ENCODE peak calls at places on chromosomes 4 and X, in nine cellular contexts. One of them, this sample, is unnamed.
A peak's percentile ranks its signal among the peaks of the same experiment; 100 is the strongest.

GRCh38 chr4:152500798-152501434 is 35.0 kb downstream of the FBXW7 start:
- DNase-seq in hepatocyte: peak; percentile 91
- DNase-seq in fibroblast of lung: peak; percentile 85
- DNase-seq in HCT116: peak; percentile 85
- DNase-seq in H9: peak; percentile 37
- DNase-seq in mammary epithelial cell: peak; percentile 68
- DNase-seq in astrocyte: peak; percentile 77
- DNase-seq in GM23248: peak; percentile 82
- DNase-seq in PC-9: peak; percentile 54
- DNase-seq in this sample: peak; percentile 89

GRCh38 chrX:39896951-39897740 is 200.6 kb downstream of the BCOR start:
- DNase-seq in hepatocyte: peak; percentile 56
- DNase-seq in fibroblast of lung: peak; percentile 82
- DNase-seq in HCT116: no peak
- DNase-seq in H9: peak; percentile 82
- DNase-seq in mammary epithelial cell: peak; percentile 57
- DNase-seq in astrocyte: peak; percentile 73
- DNase-seq in GM23248: peak; percentile 81
- DNase-seq in PC-9: no peak
- DNase-seq in this sample: peak; percentile 84

GRCh38 chrX:154458116-154458953 is at the start of gene PLXNA3:
- DNase-seq in hepatocyte: peak; percentile 74
- DNase-seq in fibroblast of lung: peak; percentile 30
- DNase-seq in HCT116: no peak
- DNase-seq in H9: no peak
- DNase-seq in mammary epithelial cell: no peak
- DNase-seq in astrocyte: no peak
- DNase-seq in GM23248: peak; percentile 66
- DNase-seq in PC-9: no peak
- DNase-seq in this sample: peak; percentile 74

GRCh38 chrX:110173192-110174175 is 144.4 kb downstream of the AMMECR1 start:
- DNase-seq in hepatocyte: no peak
- DNase-seq in fibroblast of lung: peak; percentile 18
- DNase-seq in HCT116: no peak
- DNase-seq in H9: no peak
- DNase-seq in mammary epithelial cell: peak; percentile 68
- DNase-seq in astrocyte: no peak
- DNase-seq in GM23248: peak; percentile 33
- DNase-seq in PC-9: peak; percentile 79
- DNase-seq in this sample: no peak

GRCh38 chr4:6469144-6469543 is 3.3 kb downstream of the PPP2R2C start:
- DNase-seq in hepatocyte: no peak
- DNase-seq in fibroblast of lung: no peak
- DNase-seq in HCT116: no peak
- DNase-seq in H9: peak; percentile 7
- DNase-seq in mammary epithelial cell: no peak
- DNase-seq in astrocyte: no peak
- DNase-seq in GM23248: no peak
- DNase-seq in PC-9: no peak
- DNase-seq in this sample: no peak

GRCh38 chrX:103783971-103784370 is 7.3 kb downstream of the PLP1 start:
- DNase-seq in hepatocyte: no peak
- DNase-seq in fibroblast of lung: no peak
- DNase-seq in HCT116: no peak
- DNase-seq in H9: no peak
- DNase-seq in mammary epithelial cell: no peak
- DNase-seq in astrocyte: no peak
- DNase-seq in GM23248: peak; percentile 20
- DNase-seq in PC-9: no peak
- DNase-seq in this sample: no peak

GRCh38 chr4:54316139-54316538 is 87.0 kb downstream of the PDGFRA start:
- DNase-seq in hepatocyte: no peak
- DNase-seq in fibroblast of lung: no peak
- DNase-seq in HCT116: no peak
- DNase-seq in H9: no peak
- DNase-seq in mammary epithelial cell: no peak
- DNase-seq in astrocyte: no peak
- DNase-seq in GM23248: no peak
- DNase-seq in PC-9: no peak
- DNase-seq in this sample: no peak

GRCh38 chrX:29225670-29226069 is 638.4 kb downstream of the IL1RAPL1 start:
- DNase-seq in hepatocyte: no peak
- DNase-seq in fibroblast of lung: peak; percentile 37
- DNase-seq in HCT116: no peak
- DNase-seq in H9: peak; percentile 52
- DNase-seq in mammary epithelial cell: no peak
- DNase-seq in astrocyte: peak; percentile 25
- DNase-seq in GM23248: no peak
- DNase-seq in PC-9: no peak
- DNase-seq in this sample: no peak

GRCh38 chr4:152700151-152700550 is 20.4 kb upstream of the TMEM154 start:
- DNase-seq in hepatocyte: no peak
- DNase-seq in fibroblast of lung: no peak
- DNase-seq in HCT116: no peak
- DNase-seq in H9: peak; percentile 53
- DNase-seq in mammary epithelial cell: peak; percentile 54
- DNase-seq in astrocyte: peak; percentile 8
- DNase-seq in GM23248: no peak
- DNase-seq in PC-9: no peak
- DNase-seq in this sample: no peak

GRCh38 chrX:38216642-38217041 is 4.0 kb downstream of the SRPX start:
- DNase-seq in hepatocyte: no peak
- DNase-seq in fibroblast of lung: peak; percentile 50
- DNase-seq in HCT116: no peak
- DNase-seq in H9: no peak
- DNase-seq in mammary epithelial cell: no peak
- DNase-seq in astrocyte: peak; percentile 41
- DNase-seq in GM23248: no peak
- DNase-seq in PC-9: no peak
- DNase-seq in this sample: no peak

GRCh38 chr4:135508006-135508714 is 1306.6 kb upstream of the PABPC4L start:
- DNase-seq in hepatocyte: no peak
- DNase-seq in fibroblast of lung: peak; percentile 93
- DNase-seq in HCT116: peak; percentile 88
- DNase-seq in H9: no peak
- DNase-seq in mammary epithelial cell: peak; percentile 94
- DNase-seq in astrocyte: peak; percentile 90
- DNase-seq in GM23248: peak; percentile 2
- DNase-seq in PC-9: peak; percentile 50
- DNase-seq in this sample: no peak

GRCh38 chr4:135277116-135277979 is 1075.8 kb upstream of the PABPC4L start:
- DNase-seq in hepatocyte: no peak
- DNase-seq in fibroblast of lung: peak; percentile 94
- DNase-seq in HCT116: no peak
- DNase-seq in H9: no peak
- DNase-seq in mammary epithelial cell: no peak
- DNase-seq in astrocyte: peak; percentile 92
- DNase-seq in GM23248: no peak
- DNase-seq in PC-9: no peak
- DNase-seq in this sample: no peak

GRCh38 chrX:47316276-47317025 is 53.9 kb upstream of the ZNF157 start:
- DNase-seq in hepatocyte: no peak
- DNase-seq in fibroblast of lung: peak; percentile 23
- DNase-seq in HCT116: no peak
- DNase-seq in H9: peak; percentile 85
- DNase-seq in mammary epithelial cell: no peak
- DNase-seq in astrocyte: no peak
- DNase-seq in GM23248: peak; percentile 10
- DNase-seq in PC-9: no peak
- DNase-seq in this sample: peak; percentile 90

GRCh38 chr4:168857009-168857408 is 153.0 kb downstream of the CBR4 start:
- DNase-seq in hepatocyte: no peak
- DNase-seq in fibroblast of lung: peak; percentile 69
- DNase-seq in HCT116: no peak
- DNase-seq in H9: no peak
- DNase-seq in mammary epithelial cell: no peak
- DNase-seq in astrocyte: peak; percentile 66
- DNase-seq in GM23248: no peak
- DNase-seq in PC-9: no peak
- DNase-seq in this sample: no peak

GRCh38 chr4:168857546-168858314 is 152.3 kb downstream of the CBR4 start:
- DNase-seq in hepatocyte: no peak
- DNase-seq in fibroblast of lung: peak; percentile 89
- DNase-seq in HCT116: no peak
- DNase-seq in H9: no peak
- DNase-seq in mammary epithelial cell: no peak
- DNase-seq in astrocyte: peak; percentile 87
- DNase-seq in GM23248: no peak
- DNase-seq in PC-9: no peak
- DNase-seq in this sample: no peak

GRCh38 chr4:168856312-168856711 is 153.7 kb downstream of the CBR4 start:
- DNase-seq in hepatocyte: no peak
- DNase-seq in fibroblast of lung: peak; percentile 96
- DNase-seq in HCT116: no peak
- DNase-seq in H9: no peak
- DNase-seq in mammary epithelial cell: peak; percentile 74
- DNase-seq in astrocyte: peak; percentile 97
- DNase-seq in GM23248: peak; percentile 77
- DNase-seq in PC-9: no peak
- DNase-seq in this sample: no peak

GRCh38 chr4:168859888-168860694 is 150.0 kb downstream of the CBR4 start:
- DNase-seq in hepatocyte: no peak
- DNase-seq in fibroblast of lung: peak; percentile 81
- DNase-seq in HCT116: no peak
- DNase-seq in H9: no peak
- DNase-seq in mammary epithelial cell: no peak
- DNase-seq in astrocyte: peak; percentile 76
- DNase-seq in GM23248: no peak
- DNase-seq in PC-9: no peak
- DNase-seq in this sample: peak; percentile 33

GRCh38 chr4:168859100-168859499 is 151.0 kb downstream of the CBR4 start:
- DNase-seq in hepatocyte: no peak
- DNase-seq in fibroblast of lung: no peak
- DNase-seq in HCT116: no peak
- DNase-seq in H9: no peak
- DNase-seq in mammary epithelial cell: no peak
- DNase-seq in astrocyte: no peak
- DNase-seq in GM23248: no peak
- DNase-seq in PC-9: no peak
- DNase-seq in this sample: no peak
- H3K27ac ChIP-seq in hepatocyte: no peak overlapping the region
- H3K27ac ChIP-seq in fibroblast of lung: peak overlapping the region; percentile 30
- H3K27ac ChIP-seq in HCT116: no peak overlapping the region
- H3K27ac ChIP-seq in H9: no peak overlapping the region
- H3K27ac ChIP-seq in mammary epithelial cell: no peak overlapping the region
- H3K27ac ChIP-seq in astrocyte: peak overlapping the region; percentile 95
- H3K27ac ChIP-seq in GM23248: no peak overlapping the region
- H3K27ac ChIP-seq in PC-9: no peak overlapping the region
- H3K27ac ChIP-seq in this sample: no peak overlapping the region

DNA sequence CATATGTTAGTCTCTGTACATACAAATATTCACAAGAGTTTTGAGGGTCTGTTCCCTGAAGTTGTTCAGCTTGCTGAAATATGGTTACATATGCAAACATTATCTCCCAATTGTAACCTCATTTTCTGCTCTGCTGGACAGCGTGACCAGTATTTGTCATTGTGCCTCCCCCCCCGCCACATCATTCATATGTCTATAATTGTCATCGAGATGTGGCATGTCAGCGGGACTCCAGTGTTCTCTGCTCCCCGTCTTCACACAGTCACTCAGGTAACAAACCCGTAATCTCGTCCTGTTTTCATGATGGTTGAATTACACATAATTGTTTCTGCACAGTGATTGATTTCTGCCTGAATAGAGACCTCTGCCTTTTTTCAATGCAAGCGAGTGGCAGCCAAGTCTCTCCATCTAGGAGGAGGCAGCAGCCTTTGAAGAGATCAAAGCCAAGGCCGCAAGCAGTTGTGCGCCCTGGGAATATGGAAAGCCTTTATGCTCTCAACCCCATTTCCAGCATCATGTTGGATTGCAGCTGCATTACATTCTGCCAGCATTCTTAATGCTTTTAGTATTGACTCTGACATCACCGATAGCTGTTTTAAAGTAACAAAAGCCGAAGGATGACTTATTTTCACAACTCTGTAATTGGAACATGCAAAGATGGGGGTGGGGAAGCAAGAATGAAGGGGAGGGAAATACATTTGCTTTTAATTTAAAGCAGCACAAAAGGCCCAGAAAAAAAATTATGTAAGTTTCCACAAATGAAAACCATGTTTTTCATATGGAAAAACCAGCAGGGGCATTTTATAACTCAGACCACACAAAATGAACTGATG is 27.3 kb downstream of the LEF1 start:
- DNase-seq in hepatocyte: no peak
- DNase-seq in fibroblast of lung: peak; percentile 7
- DNase-seq in HCT116: no peak
- DNase-seq in H9: no peak
- DNase-seq in mammary epithelial cell: no peak
- DNase-seq in astrocyte: no peak
- DNase-seq in GM23248: no peak
- DNase-seq in PC-9: no peak
- DNase-seq in this sample: no peak
- H3K79me2 ChIP-seq in hepatocyte: no peaks in the 10 kb centered on the region
- H3K79me2 ChIP-seq in fibroblast of lung: no peaks in the 10 kb centered on the region
- H3K79me2 ChIP-seq in HCT116: no peaks in the 10 kb centered on the region
- H3K79me2 ChIP-seq in H9: no peaks in the 10 kb centered on the region
- H3K79me2 ChIP-seq in mammary epithelial cell: no peaks in the 10 kb centered on the region
- H3K79me2 ChIP-seq in astrocyte: no peaks in the 10 kb centered on the region
- H3K79me2 ChIP-seq in GM23248: no peaks in the 10 kb centered on the region
- H3K79me2 ChIP-seq in PC-9: no peaks in the 10 kb centered on the region
- H3K79me2 ChIP-seq in this sample: no peaks in the 10 kb centered on the region

GRCh38 chr4:112277705-112278448 is 7.8 kb downstream of the TIFA start:
- DNase-seq in hepatocyte: no peak
- DNase-seq in fibroblast of lung: no peak
- DNase-seq in HCT116: no peak
- DNase-seq in H9: no peak
- DNase-seq in mammary epithelial cell: peak; percentile 74
- DNase-seq in astrocyte: no peak
- DNase-seq in GM23248: no peak
- DNase-seq in PC-9: no peak
- DNase-seq in this sample: no peak
- H4K20me1 ChIP-seq in hepatocyte: no peaks in the 10 kb centered on the region
- H4K20me1 ChIP-seq in fibroblast of lung: no peaks in the 10 kb centered on the region
- H4K20me1 ChIP-seq in HCT116: no peaks in the 10 kb centered on the region
- H4K20me1 ChIP-seq in H9: no peaks in the 10 kb centered on the region
- H4K20me1 ChIP-seq in mammary epithelial cell: no peaks in the 10 kb centered on the region
- H4K20me1 ChIP-seq in astrocyte: no peaks in the 10 kb centered on the region
- H4K20me1 ChIP-seq in GM23248: no peaks in the 10 kb centered on the region
- H4K20me1 ChIP-seq in PC-9: no peaks in the 10 kb centered on the region
- H4K20me1 ChIP-seq in this sample: no peaks in the 10 kb centered on the region

DNA sequence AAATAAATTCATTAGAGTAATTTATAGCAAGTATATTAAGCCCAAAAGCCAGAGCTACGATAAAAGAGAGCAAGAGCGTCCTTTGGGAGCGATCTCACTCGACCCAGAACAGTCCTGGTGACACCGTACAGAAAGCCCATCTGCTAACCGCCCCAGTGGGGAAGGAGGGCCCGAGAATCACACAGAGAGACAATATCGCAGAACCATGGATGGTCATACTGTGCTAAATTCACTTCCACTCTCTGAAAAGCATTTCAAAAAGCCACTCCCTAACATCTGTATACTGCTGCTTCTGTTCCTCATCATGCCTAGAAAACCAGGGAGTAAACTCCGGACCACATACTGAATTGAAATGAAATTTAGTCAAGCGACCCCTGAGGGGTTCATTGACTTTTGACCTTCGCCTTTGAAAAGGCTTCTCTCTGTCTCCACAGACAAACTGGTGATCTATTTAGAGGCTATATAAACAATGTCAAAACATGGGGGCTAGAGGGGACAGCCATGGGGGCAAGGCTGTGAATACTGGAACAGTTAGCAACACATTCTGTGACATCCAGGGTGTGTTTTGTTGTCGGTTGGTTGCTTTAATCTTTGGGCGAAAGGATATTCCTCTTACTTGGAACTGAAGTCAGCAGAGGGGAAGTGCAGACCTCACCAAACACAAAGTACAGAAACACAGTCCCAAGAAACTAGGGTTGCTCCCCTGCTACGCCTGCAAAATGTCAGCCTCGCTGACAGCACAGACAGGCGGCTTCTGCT is 129.0 kb upstream of the RASGEF1B start:
- DNase-seq in hepatocyte: no peak
- DNase-seq in fibroblast of lung: no peak
- DNase-seq in HCT116: no peak
- DNase-seq in H9: no peak
- DNase-seq in mammary epithelial cell: no peak
- DNase-seq in astrocyte: no peak
- DNase-seq in GM23248: no peak
- DNase-seq in PC-9: no peak
- DNase-seq in this sample: peak; percentile 42
- H3K27ac ChIP-seq in hepatocyte: peak overlapping the region; percentile 64
- H3K27ac ChIP-seq in fibroblast of lung: no peak overlapping the region
- H3K27ac ChIP-seq in HCT116: no peak overlapping the region
- H3K27ac ChIP-seq in H9: no peak overlapping the region
- H3K27ac ChIP-seq in mammary epithelial cell: no peak overlapping the region
- H3K27ac ChIP-seq in astrocyte: no peak overlapping the region
- H3K27ac ChIP-seq in GM23248: no peak overlapping the region
- H3K27ac ChIP-seq in PC-9: no peak overlapping the region
- H3K27ac ChIP-seq in this sample: peak overlapping the region; percentile 34

This sample was measured in neural progenitor cell.